ENCODE peak calls at places on chromosomes 13 and 19, in four cellular contexts. One of them, this sample, is unnamed.

GRCh38 chr13:112119192-112120030 is 52.5 kb downstream of the SOX1 start:
- DNase-seq in T-cell: no peak
- DNase-seq in AG08396: no peak
- DNase-seq in mesothelial cell of epicardium: peak; percentile 35
- DNase-seq in this sample: no peak

GRCh38 chr13:95924389-95924994 is 128.7 kb downstream of the UGGT2 start:
- DNase-seq in T-cell: no peak
- DNase-seq in AG08396: peak; percentile 75
- DNase-seq in mesothelial cell of epicardium: no peak
- DNase-seq in this sample: peak; percentile 59

GRCh38 chr13:110652231-110652730 is 36.9 kb downstream of the NAXD start:
- DNase-seq in T-cell: no peak
- DNase-seq in AG08396: no peak
- DNase-seq in mesothelial cell of epicardium: peak; percentile 6
- DNase-seq in this sample: no peak

GRCh38 chr19:13398780-13399726 is 107.2 kb downstream of the CACNA1A start:
- DNase-seq in T-cell: no peak
- DNase-seq in AG08396: peak; percentile 71
- DNase-seq in mesothelial cell of epicardium: no peak
- DNase-seq in this sample: peak; percentile 71

GRCh38 chr13:39577203-39577602 is 25.8 kb downstream of the LHFPL6 start:
- DNase-seq in T-cell: no peak
- DNase-seq in AG08396: no peak
- DNase-seq in mesothelial cell of epicardium: no peak
- DNase-seq in this sample: no peak

GRCh38 chr19:41398603-41399002 is 985 bp downstream of the BCKDHA start:
- DNase-seq in T-cell: no peak
- DNase-seq in AG08396: no peak
- DNase-seq in mesothelial cell of epicardium: no peak
- DNase-seq in this sample: no peak

GRCh38 chr19:15248648-15249559 is 16.7 kb upstream of the EPHX3 start:
- DNase-seq in T-cell: no peak
- DNase-seq in AG08396: peak; percentile 95
- DNase-seq in mesothelial cell of epicardium: no peak
- DNase-seq in this sample: peak; percentile 95

GRCh38 chr19:35760711-35761349 is 2.9 kb downstream of the PROSER3 start:
- DNase-seq in T-cell: no peak
- DNase-seq in AG08396: no peak
- DNase-seq in mesothelial cell of epicardium: no peak
- DNase-seq in this sample: no peak

GRCh38 chr13:97749174-97749573 is 204.3 kb upstream of the IPO5 start:
- DNase-seq in T-cell: no peak
- DNase-seq in AG08396: no peak
- DNase-seq in mesothelial cell of epicardium: no peak
- DNase-seq in this sample: no peak

GRCh38 chr13:26459276-26460131 is 98.0 kb upstream of the WASF3 start:
- DNase-seq in T-cell: no peak
- DNase-seq in AG08396: no peak
- DNase-seq in mesothelial cell of epicardium: no peak
- DNase-seq in this sample: no peak

GRCh38 chr13:37651891-37652290 is 53.3 kb upstream of the POSTN start:
- DNase-seq in T-cell: no peak
- DNase-seq in AG08396: no peak
- DNase-seq in mesothelial cell of epicardium: no peak
- DNase-seq in this sample: no peak

GRCh38 chr19:12773571-12773970 is 1.8 kb downstream of the HOOK2 start:
- DNase-seq in T-cell: no peak
- DNase-seq in AG08396: peak; percentile 75
- DNase-seq in mesothelial cell of epicardium: no peak
- DNase-seq in this sample: peak; percentile 58

GRCh38 chr13:21237081-21237480 is 60.6 kb downstream of the MRPL57 start:
- DNase-seq in T-cell: no peak
- DNase-seq in AG08396: no peak
- DNase-seq in mesothelial cell of epicardium: no peak
- DNase-seq in this sample: no peak

GRCh38 chr19:35977446-35978222 is 17.4 kb upstream of the SDHAF1 start:
- DNase-seq in T-cell: peak; percentile 12
- DNase-seq in AG08396: no peak
- DNase-seq in mesothelial cell of epicardium: no peak
- DNase-seq in this sample: no peak

GRCh38 chr13:19153782-19154450 is 27.7 kb downstream of the TUBA3C start:
- DNase-seq in T-cell: no peak
- DNase-seq in AG08396: no peak
- DNase-seq in mesothelial cell of epicardium: no peak
- DNase-seq in this sample: no peak

GRCh38 chr19:51311388-51312257 is at the start of gene IGLON5:
- DNase-seq in T-cell: no peak
- DNase-seq in AG08396: no peak
- DNase-seq in mesothelial cell of epicardium: no peak
- DNase-seq in this sample: no peak

GRCh38 chr13:72959643-72960042 is 99.2 kb upstream of the KLF5 start:
- DNase-seq in T-cell: no peak
- DNase-seq in AG08396: no peak
- DNase-seq in mesothelial cell of epicardium: no peak
- DNase-seq in this sample: no peak

GRCh38 chr19:38003427-38004099 is 96.6 kb downstream of the SIPA1L3 start:
- DNase-seq in T-cell: no peak
- DNase-seq in AG08396: peak; percentile 45
- DNase-seq in mesothelial cell of epicardium: peak; percentile 58
- DNase-seq in this sample: peak; percentile 45

GRCh38 chr13:102914629-102914935 is 68.8 kb downstream of the ERCC5 start:
- DNase-seq in T-cell: no peak
- DNase-seq in AG08396: no peak
- DNase-seq in mesothelial cell of epicardium: no peak
- DNase-seq in this sample: no peak

GRCh38 chr13:29583073-29583785 is 12.3 kb downstream of the SLC7A1 start:
- DNase-seq in T-cell: no peak
- DNase-seq in AG08396: peak; percentile 60
- DNase-seq in mesothelial cell of epicardium: no peak
- DNase-seq in this sample: peak; percentile 46

GRCh38 chr19:10812902-10813404 is 23.1 kb downstream of the TMED1 start:
- DNase-seq in T-cell: no peak
- DNase-seq in AG08396: peak; percentile 92
- DNase-seq in mesothelial cell of epicardium: no peak
- DNase-seq in this sample: peak; percentile 96

GRCh38 chr13:53310786-53311185 is 282.2 kb downstream of the OLFM4 start:
- DNase-seq in T-cell: no peak
- DNase-seq in AG08396: no peak
- DNase-seq in mesothelial cell of epicardium: no peak
- DNase-seq in this sample: no peak

GRCh38 chr13:36370108-36370429 is 23.9 kb upstream of the SPART start:
- DNase-seq in T-cell: no peak
- DNase-seq in AG08396: no peak
- DNase-seq in mesothelial cell of epicardium: no peak
- DNase-seq in this sample: no peak

GRCh38 chr19:37564624-37565369 is 29.8 kb downstream of the ZNF571 start:
- DNase-seq in T-cell: no peak
- DNase-seq in AG08396: no peak
- DNase-seq in mesothelial cell of epicardium: no peak
- DNase-seq in this sample: no peak

This sample was measured in hepatic stellate cell.